ENCODE peak calls at places on chromosomes 2 and 18, in four cellular contexts. E is T follicular helper cell, S is left lung, R is HS-5. J is an unnamed sample.

GRCh38 chr2:182715121-182715895 is 749 bp upstream of the DNAJC10 start:
- DNase-seq in R (peak), S (no peak), E (no peak), J (no peak)

GRCh38 chr2:27954261-27954673 is 63.7 kb downstream of the BABAM2 start:
- DNase-seq in R (no peak), S (no peak), E (no peak), J (no peak)

GRCh38 chr2:48098539-48098938 is 192.2 kb upstream of the FBXO11 start:
- DNase-seq in R (no peak), E (no peak), S (no peak), J (no peak)

GRCh38 chr2:240954436-240955305 is 43.7 kb upstream of the SNED1 start:
- DNase-seq in E (no peak), R (no peak), S (peak), J (no peak)

GRCh38 chr2:68272246-68272987 is 20.1 kb upstream of the PPP3R1 start:
- DNase-seq in E (no peak), R (no peak), S (no peak), J (no peak)

GRCh38 chr2:40367032-40367431 is 84.9 kb downstream of the SLC8A1 start:
- DNase-seq in E (no peak), R (no peak), S (no peak), J (no peak)

GRCh38 chr2:8588831-8589191 is 93.0 kb upstream of the ID2 start:
- DNase-seq in S (no peak), E (no peak), R (no peak), J (no peak)

GRCh38 chr18:50097702-50098101 is 97.2 kb downstream of the MYO5B start:
- DNase-seq in S (no peak), E (no peak), R (no peak), J (no peak)

GRCh38 chr2:9236867-9237266 is 30.3 kb downstream of the ASAP2 start:
- DNase-seq in S (peak), R (no peak), E (no peak), J (no peak)

GRCh38 chr2:150169230-150169629 is 318.2 kb downstream of the RND3 start:
- DNase-seq in S (no peak), R (no peak), E (no peak), J (no peak)

GRCh38 chr2:9782197-9782719 is 61.0 kb upstream of the TAF1B start:
- DNase-seq in E (peak), R (no peak), S (no peak), J (peak)

GRCh38 chr2:160417745-160418397 is 75.7 kb downstream of the RBMS1 start:
- DNase-seq in R (peak), E (no peak), S (no peak), J (no peak)

J was measured in T-helper 1 cell.